ENCODE peak calls at places on chromosomes 2 and 18, in four cellular contexts. J, T, Y and X are unnamed samples.

GRCh38 chr2:26696352-26696816 is 3.9 kb downstream of the KCNK3 start:
- DNase-seq in J (no peak), T (no peak), Y (peak; percentile 47), X (peak; percentile 88)

GRCh38 chr2:173979721-173980351 is 14.7 kb upstream of the SP3 start:
- DNase-seq in J (no peak), T (no peak), Y (no peak), X (no peak)

GRCh38 chr2:241762321-241762932 is 14.2 kb upstream of the GAL3ST2 start:
- DNase-seq in J (no peak), T (no peak), Y (no peak), X (no peak)

GRCh38 chr2:3633089-3633981 is 24.7 kb upstream of the ALLC start:
- DNase-seq in J (no peak), T (no peak), Y (no peak), X (no peak)

GRCh38 chr2:202135111-202135874 is 62.2 kb downstream of the KIAA2012 start:
- DNase-seq in J (no peak), T (no peak), Y (no peak), X (no peak)

GRCh38 chr18:48827321-48828200 is 123.2 kb downstream of the SMAD7 start:
- DNase-seq in J (no peak), T (no peak), Y (no peak), X (no peak)

GRCh38 chr2:9240745-9241144 is 34.1 kb downstream of the ASAP2 start:
- DNase-seq in J (no peak), T (no peak), Y (no peak), X (no peak)

GRCh38 chr18:28767781-28768211 is 590.9 kb upstream of the CDH2 start:
- DNase-seq in J (no peak), T (no peak), Y (no peak), X (no peak)

GRCh38 chr2:96540136-96540535 is 3.6 kb downstream of the ARID5A start:
- DNase-seq in J (no peak), T (no peak), Y (no peak), X (no peak)

GRCh38 chr18:55585586-55586521 is 2.1 kb downstream of the TCF4 start:
- DNase-seq in J (no peak), T (no peak), Y (no peak), X (no peak)

GRCh38 chr2:42917374-42918017 is 125.1 kb upstream of the HAAO start:
- DNase-seq in J (no peak), T (no peak), Y (no peak), X (no peak)

GRCh38 chr2:42918041-42918440 is 125.7 kb upstream of the HAAO start:
- DNase-seq in J (no peak), T (peak; percentile 48), Y (no peak), X (no peak)

GRCh38 chr2:42914860-42915259 is 122.5 kb upstream of the HAAO start:
- DNase-seq in J (no peak), T (no peak), Y (no peak), X (no peak)

GRCh38 chr2:42914314-42914713 is 121.9 kb upstream of the HAAO start:
- DNase-seq in J (no peak), T (no peak), Y (no peak), X (no peak)

GRCh38 chr2:42916394-42916793 is 124.0 kb upstream of the HAAO start:
- DNase-seq in J (no peak), T (no peak), Y (no peak), X (no peak)
- TF ChIP-seq ZNF274 in J (no peak), T (no peak), Y (no peak), X (no peak)

GRCh38 chr18:9604348-9604747 is 10.0 kb downstream of the PPP4R1 start:
- DNase-seq in J (no peak), T (no peak), Y (no peak), X (no peak)

GRCh38 chr18:9609190-9609589 is 5.2 kb downstream of the PPP4R1 start:
- DNase-seq in J (no peak), T (no peak), Y (no peak), X (no peak)

GRCh38 chr18:9608298-9608697 is 6.1 kb downstream of the PPP4R1 start:
- DNase-seq in J (no peak), T (peak; percentile 59), Y (no peak), X (no peak)

GRCh38 chr18:9608728-9609127 is 5.6 kb downstream of the PPP4R1 start:
- DNase-seq in J (peak; percentile 86), T (no peak), Y (no peak), X (no peak)

GRCh38 chr18:9606039-9606438 is 8.3 kb downstream of the PPP4R1 start:
- DNase-seq in J (no peak), T (no peak), Y (no peak), X (no peak)
- TF ChIP-seq YY1 in J (no peak), T (no peak), Y (no peak), X (no peak)

GRCh38 chr2:168084267-168084781 is 163.1 kb downstream of the STK39 start:
- DNase-seq in J (no peak), T (no peak), Y (no peak), X (no peak)

GRCh38 chr2:168075446-168075845 is 171.9 kb downstream of the STK39 start:
- DNase-seq in J (no peak), T (no peak), Y (no peak), X (no peak)

GRCh38 chr2:168079236-168079635 is 168.2 kb downstream of the STK39 start:
- DNase-seq in J (no peak), T (no peak), Y (no peak), X (no peak)
- H4K20me1 ChIP-seq in J (no peaks in the 10 kb centered on the region), T (no peaks in the 10 kb centered on the region), Y (no peaks in the 10 kb centered on the region), X (peaks cover 5% of the 10 kb centered on the region)

GRCh38 chr18:30623401-30624065 is 419.0 kb downstream of the DSC3 start:
- DNase-seq in J (no peak), T (no peak), Y (no peak), X (no peak)

GRCh38 chr18:30622104-30622503 is 420.4 kb downstream of the DSC3 start:
- DNase-seq in J (no peak), T (no peak), Y (no peak), X (no peak)

GRCh38 chr18:30625961-30626360 is 416.6 kb downstream of the DSC3 start:
- DNase-seq in J (no peak), T (no peak), Y (no peak), X (no peak)

GRCh38 chr18:30618567-30618966 is 424.0 kb downstream of the DSC3 start:
- DNase-seq in J (no peak), T (no peak), Y (no peak), X (no peak)

GRCh38 chr18:30622635-30623034 is 419.9 kb downstream of the DSC3 start:
- DNase-seq in J (no peak), T (no peak), Y (no peak), X (no peak)
- TF ChIP-seq ZNF274 in J (no peak), T (no peak), Y (no peak), X (no peak)

GRCh38 chr18:8232791-8233190 is 376.4 kb upstream of the RAB12 start:
- DNase-seq in J (no peak), T (no peak), Y (no peak), X (no peak)

GRCh38 chr18:8238507-8238906 is 370.7 kb upstream of the RAB12 start:
- DNase-seq in J (peak; percentile 90), T (no peak), Y (no peak), X (no peak)

GRCh38 chr18:8231316-8231715 is 377.9 kb upstream of the RAB12 start:
- DNase-seq in J (no peak), T (no peak), Y (no peak), X (no peak)

GRCh38 chr18:8241731-8242130 is 367.5 kb upstream of the RAB12 start:
- DNase-seq in J (no peak), T (no peak), Y (no peak), X (no peak)

GRCh38 chr18:8235916-8236315 is 373.3 kb upstream of the RAB12 start:
- DNase-seq in J (no peak), T (no peak), Y (no peak), X (no peak)
- TF ChIP-seq YY1 in J (no peak), T (no peak), Y (no peak), X (no peak)

GRCh38 chr18:77105021-77105420 is 27.6 kb downstream of the MBP start:
- DNase-seq in J (no peak), T (no peak), Y (no peak), X (no peak)
- H4K20me1 ChIP-seq in J (no peaks in the 10 kb centered on the region), T (no peaks in the 10 kb centered on the region), Y (no peaks in the 10 kb centered on the region), X (no peaks in the 10 kb centered on the region)

DNA sequence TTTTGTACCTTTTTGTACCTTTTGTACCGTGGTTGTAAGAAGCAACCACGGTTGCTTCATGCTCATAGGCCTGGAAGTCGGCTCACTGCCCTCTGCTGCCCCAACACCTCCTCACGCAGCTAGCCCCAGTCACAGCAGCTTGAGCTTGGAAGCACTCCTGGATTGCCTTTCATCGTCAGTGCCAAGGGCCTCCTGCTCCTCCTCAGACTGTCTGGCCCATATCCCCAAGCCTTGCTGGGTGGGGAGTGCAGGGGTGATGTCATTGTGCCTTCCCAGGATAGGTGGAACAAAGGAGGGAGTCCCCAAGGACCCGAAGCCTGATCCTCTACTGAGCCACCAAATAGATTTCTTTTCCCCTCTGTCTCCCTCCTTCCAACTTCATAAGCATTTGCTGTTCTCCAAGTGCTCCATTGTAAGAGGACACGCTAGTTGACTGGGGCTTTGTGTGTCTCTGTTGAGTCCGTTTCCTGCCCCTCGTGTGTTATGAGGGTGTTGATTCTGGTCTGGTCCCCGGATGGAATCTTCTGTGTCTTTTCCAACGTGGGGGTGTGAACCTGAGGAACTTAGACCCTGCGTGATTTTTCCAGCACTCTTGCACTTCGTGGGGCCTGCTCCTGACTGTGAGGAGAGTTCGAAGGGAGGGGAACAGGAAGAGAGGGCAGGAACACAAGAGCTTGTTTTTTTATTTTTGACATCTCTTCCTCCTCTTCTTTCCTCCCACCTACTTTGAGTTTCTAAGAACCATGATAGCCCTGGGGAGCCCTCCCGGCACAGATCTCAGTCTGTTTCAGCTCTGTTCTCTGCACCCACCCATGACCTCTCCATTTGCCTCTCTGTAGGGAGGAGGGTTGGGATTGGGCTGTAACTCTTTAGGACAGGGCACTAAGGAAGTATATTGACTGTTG is 127.2 kb upstream of the EML6 start:
- DNase-seq in J (no peak), T (no peak), Y (no peak), X (no peak)
- TF ChIP-seq ZNF274 in J (no peak), T (no peak), Y (no peak), X (no peak)

DNA sequence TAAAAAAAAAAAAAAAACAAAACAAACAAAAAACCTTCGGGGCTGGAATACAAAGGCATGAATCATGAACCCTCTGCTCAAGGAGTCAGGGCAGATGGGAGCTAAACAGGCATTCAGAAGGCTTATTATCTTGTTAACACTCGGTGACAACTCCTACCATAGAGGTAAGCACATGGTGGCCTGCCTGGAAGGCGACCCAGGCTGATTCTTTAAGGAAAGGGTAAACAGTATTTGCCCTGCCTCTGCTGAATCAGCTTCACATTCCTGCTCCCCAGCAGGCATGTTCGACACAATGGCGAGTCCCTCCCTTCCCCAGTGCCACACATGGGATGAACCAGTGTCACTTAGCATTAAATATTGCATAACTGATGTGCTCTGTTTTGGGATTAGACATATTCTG is 191.9 kb downstream of the ARL4C start:
- DNase-seq in J (no peak), T (no peak), Y (peak; percentile 50), X (no peak)
- TF ChIP-seq YY1 in J (no peak), T (no peak), Y (no peak), X (no peak)